ENCODE peak calls at places on chromosomes 16 and 17, in six cellular contexts. M is left ventricle myocardium inferior, N is mammary epithelial cell, X is transverse colon, A is GM23338, C is RWPE1. F is an unnamed sample.

GRCh38 chr16:22141746-22142145 is 20.6 kb upstream of the SDR42E2 start:
- DNase-seq in M (no peak), N (peak; percentile 13), X (no peak), A (peak; percentile 81), C (peak; percentile 36), F (no peak)

GRCh38 chr16:766820-767640 is 6.5 kb downstream of the MSLN start:
- DNase-seq in M (no peak), N (no peak), X (no peak), A (no peak), C (no peak), F (no peak)

GRCh38 chr16:57372372-57373116 is at the start of gene CX3CL1:
- DNase-seq in M (peak; percentile 60), N (peak; percentile 62), X (peak; percentile 76), A (peak; percentile 81), C (no peak), F (peak; percentile 69)

GRCh38 chr17:82247175-82247823 is 18.5 kb downstream of the SLC16A3 start:
- DNase-seq in M (no peak), N (no peak), X (no peak), A (no peak), C (no peak), F (no peak)

GRCh38 chr16:4407543-4408322 is 8.7 kb downstream of the CORO7 start:
- DNase-seq in M (peak; percentile 48), N (no peak), X (peak; percentile 25), A (no peak), C (no peak), F (no peak)

GRCh38 chr17:13405807-13406206 is 195.9 kb downstream of the HS3ST3A1 start:
- DNase-seq in M (no peak), N (no peak), X (no peak), A (no peak), C (no peak), F (no peak)

GRCh38 chr17:64535357-64535756 is 28.6 kb downstream of the CEP95 start:
- DNase-seq in M (no peak), N (no peak), X (no peak), A (no peak), C (no peak), F (no peak)

GRCh38 chr16:27822529-27823437 is 240.7 kb downstream of the GSG1L start:
- DNase-seq in M (no peak), N (no peak), X (no peak), A (no peak), C (no peak), F (no peak)

GRCh38 chr17:51260960-51261958 is 913 bp downstream of the UTP18 start:
- DNase-seq in M (peak; percentile 57), N (no peak), X (peak; percentile 82), A (peak; percentile 91), C (peak; percentile 62), F (peak; percentile 76)

GRCh38 chr17:79246226-79246794 is 171.7 kb downstream of the ENGASE start:
- DNase-seq in M (no peak), N (no peak), X (no peak), A (no peak), C (no peak), F (peak; percentile 7)

GRCh38 chr17:68238488-68238887 is 9.4 kb upstream of the AMZ2 start:
- DNase-seq in M (no peak), N (no peak), X (no peak), A (no peak), C (no peak), F (no peak)

GRCh38 chr16:71337631-71338030 is 20.9 kb upstream of the CALB2 start:
- DNase-seq in M (no peak), N (peak; percentile 73), X (no peak), A (no peak), C (peak; percentile 51), F (no peak)

GRCh38 chr16:83653785-83654184 is 154.0 kb upstream of the HSBP1 start:
- DNase-seq in M (no peak), N (peak; percentile 5), X (no peak), A (no peak), C (peak; percentile 18), F (peak; percentile 59)

GRCh38 chr16:19071811-19072777 is 4.7 kb downstream of the COQ7 start:
- DNase-seq in M (peak; percentile 37), N (peak; percentile 53), X (peak; percentile 77), A (peak; percentile 84), C (peak; percentile 42), F (peak; percentile 55)

GRCh38 chr16:84007946-84008345 is 34.6 kb downstream of the SLC38A8 start:
- DNase-seq in M (no peak), N (no peak), X (no peak), A (no peak), C (no peak), F (no peak)

GRCh38 chr17:75707096-75707720 is 14.1 kb upstream of the ITGB4 start:
- DNase-seq in M (peak; percentile 53), N (peak; percentile 79), X (no peak), A (no peak), C (peak; percentile 72), F (peak; percentile 38)

GRCh38 chr16:69927056-69927757 is 23.9 kb upstream of the CLEC18A start:
- DNase-seq in M (peak; percentile 68), N (no peak), X (no peak), A (peak; percentile 14), C (no peak), F (peak; percentile 56)

GRCh38 chr16:86963600-86964575 is 353.3 kb downstream of the C16orf95 start:
- DNase-seq in M (no peak), N (no peak), X (no peak), A (no peak), C (no peak), F (no peak)

GRCh38 chr16:50697881-50698767 is 4.7 kb downstream of the NOD2 start:
- DNase-seq in M (no peak), N (peak; percentile 86), X (peak; percentile 40), A (no peak), C (no peak), F (peak; percentile 46)

GRCh38 chr17:31052187-31052889 is 42.4 kb upstream of the NF1 start:
- DNase-seq in M (peak; percentile 29), N (peak; percentile 99), X (no peak), A (no peak), C (peak; percentile 95), F (peak; percentile 95)

GRCh38 chr16:16083421-16084156 is 134.2 kb downstream of the ABCC1 start:
- DNase-seq in M (no peak), N (peak; percentile 17), X (no peak), A (no peak), C (peak; percentile 36), F (no peak)

GRCh38 chr16:10959161-10959560 is 14.8 kb downstream of the CLEC16A start:
- DNase-seq in M (no peak), N (no peak), X (no peak), A (no peak), C (no peak), F (no peak)

GRCh38 chr16:53433509-53433908 is 762 bp upstream of the RBL2 start:
- DNase-seq in M (no peak), N (peak; percentile 47), X (no peak), A (peak; percentile 43), C (no peak), F (no peak)

GRCh38 chr17:63595132-63595531 is 5.6 kb upstream of the TACO1 start:
- DNase-seq in M (no peak), N (no peak), X (no peak), A (no peak), C (no peak), F (no peak)

GRCh38 chr16:66885491-66885890 is 5.2 kb downstream of the PDP2 start:
- DNase-seq in M (no peak), N (no peak), X (no peak), A (no peak), C (no peak), F (no peak)

GRCh38 chr17:13640559-13640958 is 38.8 kb upstream of the HS3ST3A1 start:
- DNase-seq in M (no peak), N (no peak), X (no peak), A (no peak), C (no peak), F (no peak)

GRCh38 chr17:28519236-28519635 is 13.1 kb downstream of the FOXN1 start:
- DNase-seq in M (no peak), N (no peak), X (peak; percentile 35), A (no peak), C (no peak), F (no peak)

GRCh38 chr16:89973235-89973634 is 24.7 kb downstream of the DEF8 start:
- DNase-seq in M (no peak), N (no peak), X (no peak), A (no peak), C (no peak), F (no peak)
- H3K27ac ChIP-seq in M (peak overlapping the region; percentile 97), N (peak overlapping the region; percentile 84), X (peak overlapping the region; percentile 94), A (peak overlapping the region; percentile 94), C (peak overlapping the region; percentile 89), F (peak overlapping the region; percentile 94)

GRCh38 chr17:58396173-58396572 is 21.2 kb downstream of the RNF43 start:
- DNase-seq in M (no peak), N (no peak), X (no peak), A (no peak), C (no peak), F (no peak)
- TF ChIP-seq CTCF in M (no peak), N (no peak), X (no peak), A (no peak), C (no peak), F (no peak)

GRCh38 chr17:38704645-38705522 is at the start of gene MLLT6:
- DNase-seq in M (peak; percentile 82), N (peak; percentile 69), X (peak; percentile 83), A (peak; percentile 89), C (peak; percentile 74), F (peak; percentile 79)

GRCh38 chr17:38706625-38707298 is 1.7 kb downstream of the MLLT6 start:
- DNase-seq in M (no peak), N (peak; percentile 16), X (no peak), A (no peak), C (no peak), F (no peak)

GRCh38 chr17:38705523-38705802 is 390 bp downstream of the MLLT6 start:
- DNase-seq in M (no peak), N (no peak), X (no peak), A (peak; percentile 45), C (no peak), F (no peak)

GRCh38 chr17:38707678-38708351 is 2.7 kb downstream of the MLLT6 start:
- DNase-seq in M (no peak), N (no peak), X (no peak), A (peak; percentile 67), C (no peak), F (no peak)

GRCh38 chr17:38705803-38706624 is 941 bp downstream of the MLLT6 start:
- DNase-seq in M (peak; percentile 73), N (peak; percentile 40), X (peak; percentile 50), A (peak; percentile 80), C (peak; percentile 59), F (peak; percentile 43)
- H3K27ac ChIP-seq in M (peak overlapping the region; percentile 99), N (no peak overlapping the region), X (peak overlapping the region; percentile 99), A (no peak overlapping the region), C (peak overlapping the region; percentile 93), F (peak overlapping the region; percentile 75)

GRCh38 chr17:8651013-8651412 is 20.5 kb upstream of the MYH10 start:
- DNase-seq in M (no peak), N (no peak), X (no peak), A (no peak), C (no peak), F (no peak)
- TF ChIP-seq CTCF in M (peak; percentile 28), N (no peak), X (no peak), A (peak; percentile 62), C (no peak), F (no peak)

F was measured in cardiac muscle cell.